ENCODE peak calls at places on chromosomes 5 and 9, in four cellular contexts. B is K562, L is HepG2, W is GM12878. G is an unnamed sample.
A peak's percentile ranks its signal among the peaks of the same experiment; 100 is the strongest.

GRCh38 chr5:1130218-1130946 is 18.5 kb upstream of the SLC12A7 start:
- DNase-seq in B (no peak), L (no peak), W (no peak), G (no peak)

GRCh38 chr9:136645903-136646754 is 16.6 kb upstream of the EGFL7 start:
- DNase-seq in B (peak; percentile 89), L (peak; percentile 24), W (no peak), G (no peak)

GRCh38 chr5:1312206-1312605 is 17.3 kb upstream of the TERT start:
- DNase-seq in B (no peak), L (no peak), W (no peak), G (no peak)

GRCh38 chr9:73916016-73916673 is 581.0 kb upstream of the RORB start:
- DNase-seq in B (no peak), L (peak; percentile 29), W (no peak), G (peak; percentile 15)

GRCh38 chr9:134760750-134761420 is 119.3 kb downstream of the COL5A1 start:
- DNase-seq in B (no peak), L (no peak), W (no peak), G (no peak)

GRCh38 chr5:400282-401215 is 42.4 kb upstream of the EXOC3 start:
- DNase-seq in B (no peak), L (no peak), W (no peak), G (no peak)

GRCh38 chr5:7852542-7852941 is 1.6 kb upstream of the CFAP90 start:
- DNase-seq in B (no peak), L (no peak), W (no peak), G (no peak)

GRCh38 chr5:167570431-167570830 is 721.0 kb upstream of the WWC1 start:
- DNase-seq in B (no peak), L (no peak), W (no peak), G (no peak)

GRCh38 chr9:79780559-79780958 is 208.8 kb downstream of the TLE4 start:
- DNase-seq in B (no peak), L (peak; percentile 30), W (no peak), G (no peak)

GRCh38 chr9:137721479-137721878 is 102.7 kb downstream of the EHMT1 start:
- DNase-seq in B (no peak), L (no peak), W (no peak), G (no peak)

GRCh38 chr5:30932611-30933010 is 260.9 kb upstream of the CDH6 start:
- DNase-seq in B (no peak), L (no peak), W (no peak), G (no peak)

GRCh38 chr9:89005323-89005722 is 14.1 kb downstream of the S1PR3 start:
- DNase-seq in B (no peak), L (no peak), W (no peak), G (no peak)

GRCh38 chr5:1733369-1733768 is 66.3 kb downstream of the MRPL36 start:
- DNase-seq in B (no peak), L (no peak), W (no peak), G (no peak)

GRCh38 chr9:14987858-14988257 is 77.6 kb upstream of the FREM1 start:
- DNase-seq in B (no peak), L (no peak), W (no peak), G (no peak)

GRCh38 chr9:91572044-91572443 is 148.4 kb upstream of the NFIL3 start:
- DNase-seq in B (no peak), L (no peak), W (no peak), G (no peak)

GRCh38 chr9:85859751-85860150 is 81.2 kb upstream of the NAA35 start:
- DNase-seq in B (no peak), L (no peak), W (no peak), G (no peak)

GRCh38 chr9:110148384-110148783 is 59.6 kb downstream of the C9orf152 start:
- DNase-seq in B (no peak), L (no peak), W (no peak), G (no peak)

GRCh38 chr5:111083323-111083722 is 8.8 kb upstream of the WDR36 start:
- DNase-seq in B (no peak), L (no peak), W (no peak), G (no peak)

GRCh38 chr9:135971892-135972291 is 10.7 kb upstream of the UBAC1 start:
- DNase-seq in B (peak; percentile 89), L (peak; percentile 71), W (no peak), G (peak; percentile 42)

GRCh38 chr5:166746506-166746905 is 1544.9 kb upstream of the WWC1 start:
- DNase-seq in B (no peak), L (no peak), W (no peak), G (no peak)

GRCh38 chr9:99905833-99906402 is 536 bp upstream of the STX17 start:
- DNase-seq in B (no peak), L (no peak), W (no peak), G (no peak)

GRCh38 chr9:77023726-77024125 is 4.3 kb downstream of the FOXB2 start:
- DNase-seq in B (no peak), L (no peak), W (no peak), G (no peak)
- TF ChIP-seq TARDBP in B (no peak), L (no peak), W (no peak), G (no peak)

GRCh38 chr5:146079695-146080361 is 25.5 kb downstream of the PLAC8L1 start:
- DNase-seq in B (no peak), L (no peak), W (peak; percentile 15), G (no peak)
- TF ChIP-seq BHLHE40 in B (no peak), L (no peak), W (peak; percentile 11), G (no peak)

GRCh38 chr5:142717582-142718215 is 31.8 kb upstream of the FGF1 start:
- DNase-seq in B (no peak), L (peak; percentile 52), W (no peak), G (peak; percentile 35)
- TF ChIP-seq TARDBP in B (no peak), L (no peak), W (no peak), G (no peak)

DNA sequence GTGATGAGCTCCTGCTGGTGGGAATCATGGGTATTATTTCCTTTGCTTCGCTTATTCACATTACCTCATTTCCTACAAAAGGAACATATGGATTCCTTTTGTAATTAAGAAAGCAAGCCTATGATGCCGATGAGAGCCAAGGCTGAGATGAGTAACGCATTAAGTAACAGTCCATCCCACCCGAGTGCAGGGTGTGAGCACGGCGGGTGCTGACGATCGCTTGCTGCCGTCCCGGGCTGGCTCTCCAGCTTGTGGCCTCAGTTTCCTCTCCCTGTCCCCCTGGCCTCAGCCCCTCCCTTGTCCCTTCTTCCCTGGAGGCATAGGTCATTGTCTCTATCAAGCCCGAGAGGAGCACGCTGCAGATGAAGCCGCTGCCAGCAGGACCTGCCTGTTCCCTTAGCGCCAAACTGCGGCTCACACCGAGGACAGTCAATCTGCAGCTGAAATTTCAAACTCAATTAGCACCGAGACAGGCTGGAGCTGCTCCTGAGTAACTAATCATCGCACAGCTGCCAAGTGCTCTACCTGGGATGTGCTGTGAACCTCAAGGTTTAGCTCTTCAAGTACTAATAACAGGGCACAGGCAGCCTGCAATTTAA is 115.1 kb upstream of the RAPGEF1 start:
- DNase-seq in B (no peak), L (no peak), W (no peak), G (no peak)
- TF ChIP-seq BHLHE40 in B (no peak), L (no peak), W (no peak), G (no peak)

GRCh38 chr9:23648651-23649050 is 177.4 kb downstream of the ELAVL2 start:
- DNase-seq in B (no peak), L (no peak), W (no peak), G (no peak)
- TF ChIP-seq TARDBP in B (no peak), L (no peak), W (no peak), G (no peak)

GRCh38 chr5:138909734-138910133 is 34.6 kb upstream of the LRRTM2 start:
- DNase-seq in B (no peak), L (no peak), W (no peak), G (no peak)
- TF ChIP-seq BHLHE40 in B (no peak), L (no peak), W (no peak), G (no peak)

DNA sequence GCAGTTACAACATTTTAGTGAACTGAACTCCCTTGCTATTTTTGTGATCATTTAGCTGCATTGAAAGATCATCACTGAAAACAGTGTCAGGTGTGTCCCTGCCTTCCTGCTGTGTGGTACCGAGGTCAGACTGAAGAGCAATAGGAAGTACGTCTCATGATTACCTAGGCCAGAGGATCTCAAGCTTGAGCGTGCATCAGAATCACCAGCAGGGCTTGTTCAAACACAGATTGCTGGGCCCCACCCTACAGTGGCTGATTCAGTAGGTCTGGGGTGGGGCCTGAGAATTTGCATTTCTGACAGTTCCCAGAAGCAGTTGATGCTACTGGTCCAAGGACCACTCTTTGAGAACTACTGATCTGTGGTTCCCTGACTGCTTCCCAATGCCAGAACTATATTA is 159.6 kb downstream of the ACTL7B start:
- DNase-seq in B (no peak), L (no peak), W (no peak), G (no peak)
- TF ChIP-seq TARDBP in B (no peak), L (no peak), W (no peak), G (no peak)

DNA sequence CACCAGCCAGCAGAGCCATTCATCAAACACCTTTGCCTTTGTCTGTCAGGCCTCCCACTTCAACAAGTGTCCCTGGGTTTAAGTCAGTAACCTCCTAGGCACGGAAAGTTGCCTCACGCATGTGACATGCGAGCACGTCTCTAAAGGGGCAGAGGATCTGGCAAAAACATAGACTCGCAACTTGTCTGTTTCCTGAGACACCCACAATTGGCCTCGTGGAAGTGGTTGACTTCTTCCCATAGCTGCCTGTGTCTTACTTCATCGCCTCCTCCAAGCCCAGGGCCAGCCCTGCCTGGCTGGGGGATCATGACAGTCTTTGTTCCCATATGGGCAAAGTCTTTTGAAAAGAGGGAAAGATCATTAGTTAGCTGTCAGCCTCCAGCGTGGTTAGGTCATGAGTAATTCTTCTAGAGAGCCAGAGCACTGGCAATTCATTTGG is 35.5 kb upstream of the GLRX start:
- DNase-seq in B (no peak), L (peak; percentile 32), W (no peak), G (no peak)
- TF ChIP-seq BHLHE40 in B (no peak), L (no peak), W (no peak), G (no peak)

GRCh38 chr5:127074466-127074865 is 1.2 kb upstream of the C5orf63 start:
- DNase-seq in B (no peak), L (no peak), W (no peak), G (no peak)

GRCh38 chr5:127076730-127077129 is 3.4 kb upstream of the C5orf63 start:
- DNase-seq in B (no peak), L (no peak), W (no peak), G (no peak)

GRCh38 chr5:127072861-127073846 is at the start of gene C5orf63:
- DNase-seq in B (peak; percentile 67), L (peak; percentile 61), W (peak; percentile 17), G (peak; percentile 87)

GRCh38 chr5:127080001-127080478 is 6.7 kb upstream of the C5orf63 start:
- DNase-seq in B (no peak), L (no peak), W (no peak), G (no peak)

DNA sequence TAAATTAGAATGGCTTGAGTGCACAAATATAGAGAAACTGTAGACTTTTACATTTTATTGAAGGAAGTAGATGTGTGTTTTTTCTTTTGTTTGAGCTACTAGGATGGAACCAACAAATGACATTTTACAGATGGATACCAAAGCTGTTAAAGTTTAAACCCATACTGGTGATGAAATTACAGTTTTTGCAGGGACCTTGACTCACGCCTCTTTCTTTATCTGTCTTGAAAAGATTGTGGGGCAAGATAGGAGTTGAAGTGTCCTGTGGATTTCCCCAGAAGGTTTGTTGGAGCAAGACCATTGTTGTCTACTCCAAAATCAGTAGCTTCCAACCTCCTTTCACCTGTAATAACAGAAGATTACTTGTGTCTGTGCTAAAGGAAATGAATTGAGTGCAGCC is 4.0 kb upstream of the C5orf63 start:
- DNase-seq in B (no peak), L (no peak), W (no peak), G (no peak)
- TF ChIP-seq TARDBP in B (no peak), L (no peak), W (no peak), G (no peak)

GRCh38 chr5:181255836-181256578 is 4.9 kb downstream of the TRIM52 start:
- DNase-seq in B (no peak), L (no peak), W (no peak), G (no peak)
- TF ChIP-seq BHLHE40 in B (no peak), L (no peak), W (no peak), G (no peak)

G was measured in HEK293T.